ENCODE peak calls at places on chromosomes 11 and 22, in five cellular contexts. Q, A, N, J and T are unnamed samples.

GRCh38 chr11:70618471-70619101 is 220.3 kb downstream of the CTTN start:
- DNase-seq in A (no peak), J (no peak), N (no peak), Q (no peak), T (no peak)

GRCh38 chr11:79396001-79396400 is 44.8 kb downstream of the TENM4 start:
- DNase-seq in J (no peak), Q (no peak), N (no peak), A (no peak), T (no peak)

GRCh38 chr11:30919389-30920172 is 333.4 kb upstream of the MPPED2 start:
- DNase-seq in J (peak; percentile 84), A (peak; percentile 5), N (no peak), Q (no peak), T (no peak)

GRCh38 chr11:125036933-125037332 is 26.2 kb upstream of the SLC37A2 start:
- DNase-seq in N (no peak), A (no peak), J (no peak), Q (no peak), T (no peak)

GRCh38 chr22:22702159-22702873 is 57.9 kb downstream of the GGTLC2 start:
- DNase-seq in J (no peak), Q (no peak), N (no peak), A (no peak), T (no peak)

GRCh38 chr11:93330446-93330984 is at the start of gene DEUP1:
- DNase-seq in Q (no peak), N (no peak), J (no peak), A (no peak), T (no peak)

GRCh38 chr22:37165940-37166674 is 16.4 kb upstream of the IL2RB start:
- DNase-seq in Q (peak; percentile 45), N (peak; percentile 14), J (no peak), A (no peak), T (no peak)

GRCh38 chr11:12133539-12134238 is 23.3 kb downstream of the MICAL2 start:
- DNase-seq in Q (no peak), N (no peak), A (no peak), J (no peak), T (no peak)

GRCh38 chr11:68038226-68038717 is 553 bp upstream of the TCIRG1 start:
- DNase-seq in J (no peak), A (no peak), Q (no peak), N (no peak), T (no peak)

GRCh38 chr11:123407124-123407995 is 22.7 kb upstream of the GRAMD1B start:
- DNase-seq in A (peak; percentile 1), Q (peak; percentile 65), J (no peak), N (peak; percentile 41), T (peak; percentile 76)

GRCh38 chr22:45242778-45243191 is 2.1 kb upstream of the KIAA0930 start:
- DNase-seq in J (peak; percentile 78), A (no peak), N (no peak), Q (no peak), T (no peak)

GRCh38 chr11:120336641-120337132 is 474 bp downstream of the ARHGEF12 start:
- DNase-seq in N (no peak), Q (peak; percentile 17), J (peak; percentile 40), A (no peak), T (peak; percentile 14)

GRCh38 chr11:36711104-36711825 is 113.2 kb upstream of the RAG2 start:
- DNase-seq in N (no peak), Q (no peak), A (no peak), J (no peak), T (no peak)

GRCh38 chr11:69650081-69650831 is 9.3 kb downstream of the CCND1 start:
- DNase-seq in N (no peak), A (peak; percentile 63), Q (no peak), J (no peak), T (no peak)

GRCh38 chr22:19464975-19465374 is 14.0 kb downstream of the UFD1 start:
- DNase-seq in J (no peak), A (no peak), N (no peak), Q (no peak), T (no peak)

GRCh38 chr22:50078761-50079160 is 6.5 kb downstream of the MLC1 start:
- DNase-seq in N (no peak), A (no peak), Q (no peak), J (no peak), T (no peak)

GRCh38 chr11:111305403-111305802 is 7.1 kb downstream of the POU2AF3 start:
- DNase-seq in J (no peak), Q (no peak), N (no peak), A (no peak), T (no peak)

GRCh38 chr22:46735747-46736608 is 2.1 kb downstream of the CERK start:
- DNase-seq in A (no peak), Q (no peak), N (no peak), J (no peak), T (no peak)

GRCh38 chr11:131195801-131196517 is 174.5 kb upstream of the NTM start:
- DNase-seq in A (no peak), J (no peak), N (no peak), Q (no peak), T (no peak)

GRCh38 chr11:103085758-103086365 is 6.1 kb downstream of the DCUN1D5 start:
- DNase-seq in Q (no peak), A (no peak), N (no peak), J (no peak), T (no peak)